ENCODE peak calls at places on chromosomes 11 and 22, in seven cellular contexts. N is SJCRH30; D is fibroblast of lung; X is DND-41; Y is CD8-positive, alpha-beta T cell; Q is left ventricle myocardium inferior; B is lung. H is an unnamed sample.

GRCh38 chr11:75242722-75243600 is 2.4 kb downstream of the TPBGL start:
- DNase-seq in N (no peak), D (no peak), X (no peak), Y (no peak), Q (no peak), B (no peak), H (no peak)

GRCh38 chr22:46072030-46072881 is 78.1 kb upstream of the PPARA start:
- DNase-seq in N (peak; percentile 62), D (peak; percentile 69), X (peak; percentile 63), Y (no peak), Q (peak; percentile 75), B (peak; percentile 74), H (no peak)

GRCh38 chr11:118715245-118715807 is 35.9 kb upstream of the TREH start:
- DNase-seq in N (peak; percentile 18), D (peak; percentile 23), X (no peak), Y (no peak), Q (no peak), B (no peak), H (no peak)

GRCh38 chr11:133809525-133810178 is 35.7 kb downstream of the SPATA19 start:
- DNase-seq in N (peak; percentile 81), D (peak; percentile 1), X (no peak), Y (no peak), Q (no peak), B (no peak), H (no peak)

GRCh38 chr11:75347781-75348613 is 3.5 kb downstream of the ARRB1 start:
- DNase-seq in N (peak; percentile 87), D (peak; percentile 97), X (no peak), Y (no peak), Q (no peak), B (no peak), H (no peak)

GRCh38 chr22:47629791-47630655 is 867.6 kb downstream of the TBC1D22A start:
- DNase-seq in N (peak; percentile 33), D (no peak), X (no peak), Y (no peak), Q (no peak), B (peak; percentile 18), H (no peak)

GRCh38 chr22:41836551-41836950 is 3.6 kb downstream of the SREBF2 start:
- DNase-seq in N (no peak), D (no peak), X (no peak), Y (no peak), Q (no peak), B (no peak), H (no peak)

GRCh38 chr11:120562806-120563425 is 51.4 kb downstream of the GRIK4 start:
- DNase-seq in N (no peak), D (peak; percentile 20), X (no peak), Y (no peak), Q (no peak), B (no peak), H (no peak)

GRCh38 chr11:15989685-15990084 is 366.7 kb downstream of the SOX6 start:
- DNase-seq in N (no peak), D (no peak), X (no peak), Y (no peak), Q (no peak), B (no peak), H (no peak)

GRCh38 chr22:35301370-35301874 is 1.7 kb downstream of the TOM1 start:
- DNase-seq in N (no peak), D (peak; percentile 98), X (no peak), Y (no peak), Q (no peak), B (peak; percentile 80), H (no peak)

GRCh38 chr11:70526116-70527045 is 128.1 kb downstream of the CTTN start:
- DNase-seq in N (peak; percentile 47), D (no peak), X (no peak), Y (no peak), Q (no peak), B (peak; percentile 68), H (no peak)

GRCh38 chr11:127471662-127472061 is 471.1 kb upstream of the KIRREL3 start:
- DNase-seq in N (no peak), D (no peak), X (no peak), Y (no peak), Q (no peak), B (no peak), H (no peak)

GRCh38 chr11:6468712-6469495 is 4.8 kb downstream of the TRIM3 start:
- DNase-seq in N (peak; percentile 89), D (peak; percentile 55), X (peak; percentile 31), Y (no peak), Q (peak; percentile 91), B (peak; percentile 86), H (no peak)

GRCh38 chr11:62423012-62423411 is 4.2 kb downstream of the SCGB1A1 start:
- DNase-seq in N (no peak), D (no peak), X (no peak), Y (no peak), Q (no peak), B (no peak), H (no peak)

GRCh38 chr11:32968541-32968940 is 47.1 kb upstream of the DEPDC7 start:
- DNase-seq in N (no peak), D (no peak), X (no peak), Y (no peak), Q (no peak), B (no peak), H (no peak)

GRCh38 chr22:41181349-41182241 is 23.5 kb upstream of the L3MBTL2 start:
- DNase-seq in N (peak; percentile 55), D (peak; percentile 82), X (no peak), Y (no peak), Q (no peak), B (no peak), H (no peak)

GRCh38 chr11:131488208-131488607 is 117.8 kb downstream of the NTM start:
- DNase-seq in N (no peak), D (no peak), X (no peak), Y (no peak), Q (no peak), B (no peak), H (no peak)

GRCh38 chr11:1763796-1764661 is at the start of gene CTSD:
- DNase-seq in N (peak; percentile 82), D (peak; percentile 70), X (peak; percentile 86), Y (peak; percentile 76), Q (peak; percentile 93), B (peak; percentile 91), H (peak; percentile 80)

GRCh38 chr11:70490723-70491558 is 92.6 kb downstream of the CTTN start:
- DNase-seq in N (no peak), D (no peak), X (no peak), Y (no peak), Q (peak; percentile 2), B (no peak), H (no peak)

GRCh38 chr22:24165673-24166072 is 15.6 kb upstream of the SUSD2 start:
- DNase-seq in N (no peak), D (peak; percentile 34), X (no peak), Y (no peak), Q (no peak), B (no peak), H (no peak)

GRCh38 chr11:45146072-45147016 is at the start of gene PRDM11:
- DNase-seq in N (peak; percentile 65), D (peak; percentile 74), X (peak; percentile 42), Y (no peak), Q (no peak), B (peak; percentile 71), H (peak; percentile 54)

GRCh38 chr22:39312410-39312809 is 7.0 kb downstream of the RPL3 start:
- DNase-seq in N (no peak), D (no peak), X (no peak), Y (no peak), Q (no peak), B (no peak), H (no peak)
- H3K36me3 ChIP-seq in N (peaks cover 61% of the 10 kb centered on the region), D (peaks cover 59% of the 10 kb centered on the region), X (peaks cover 60% of the 10 kb centered on the region), Y (peaks cover 59% of the 10 kb centered on the region), Q (peaks cover 60% of the 10 kb centered on the region), B (peaks cover 23% of the 10 kb centered on the region), H (peaks cover 60% of the 10 kb centered on the region)

DNA sequence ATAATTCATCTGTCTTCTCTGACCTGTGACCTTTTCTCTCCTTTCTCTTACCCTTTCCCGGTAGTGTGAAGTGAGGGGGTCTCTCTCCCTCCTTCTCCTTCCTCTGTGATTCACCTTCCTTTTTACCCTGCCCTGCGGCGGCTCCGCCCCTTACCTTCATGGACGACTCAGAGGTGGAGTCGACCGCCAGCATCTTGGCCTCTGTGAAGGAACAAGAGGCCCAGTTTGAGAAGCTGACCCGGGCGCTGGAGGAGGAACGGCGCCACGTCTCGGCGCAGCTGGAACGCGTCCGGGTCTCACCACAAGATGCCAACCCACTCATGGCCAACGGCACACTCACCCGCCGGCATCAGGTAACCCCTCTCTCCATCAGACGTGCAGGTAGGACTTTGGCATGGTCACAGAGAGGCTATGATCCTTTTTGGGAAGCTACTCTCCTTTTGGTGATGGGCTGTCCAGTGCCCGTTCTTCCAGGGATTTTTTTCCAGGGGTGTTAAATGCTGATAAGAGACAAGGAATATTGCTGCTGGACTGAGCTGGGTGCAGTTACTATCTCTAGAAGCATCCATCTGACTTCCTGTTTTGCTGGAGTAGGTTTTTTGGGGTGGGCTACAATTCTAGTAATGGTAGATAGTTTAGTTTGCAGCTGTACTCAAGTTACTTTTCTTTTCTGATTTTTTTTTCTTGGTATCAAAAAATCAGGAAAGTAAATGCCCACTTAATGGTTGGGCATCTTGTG is 29.9 kb downstream of the CTNND1 start:
- DNase-seq in N (no peak), D (no peak), X (no peak), Y (peak; percentile 20), Q (no peak), B (no peak), H (no peak)
- H3K36me3 ChIP-seq in N (peaks cover 40% of the 10 kb centered on the region), D (peaks cover 11% of the 10 kb centered on the region), X (peaks cover 2% of the 10 kb centered on the region), Y (peaks cover 3% of the 10 kb centered on the region), Q (peaks cover 54% of the 10 kb centered on the region), B (peaks cover 27% of the 10 kb centered on the region), H (peaks cover 2% of the 10 kb centered on the region)

DNA sequence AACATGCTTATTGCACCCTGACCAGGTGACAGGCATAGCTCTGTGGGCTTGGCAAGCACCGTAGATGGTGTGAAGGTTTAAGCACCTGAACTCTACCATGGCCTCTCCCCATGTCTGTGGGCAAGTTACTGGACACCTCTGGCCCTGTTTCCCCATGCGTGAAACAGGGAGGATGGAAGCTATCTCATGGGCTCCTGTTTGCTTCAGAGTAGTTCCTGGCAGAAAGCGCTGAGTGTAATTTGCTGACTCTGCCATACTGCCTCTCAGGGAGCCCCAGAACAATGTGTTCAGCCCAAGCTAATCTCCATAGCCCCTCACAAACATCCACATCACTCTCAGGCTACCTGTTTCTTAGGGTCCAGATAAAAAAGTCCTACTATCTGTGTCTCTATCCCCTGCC is 2.4 kb downstream of the CBX6 start:
- DNase-seq in N (no peak), D (no peak), X (no peak), Y (no peak), Q (no peak), B (no peak), H (no peak)
- H3K36me3 ChIP-seq in N (peaks cover 2% of the 10 kb centered on the region), D (peaks cover 19% of the 10 kb centered on the region), X (peaks cover 55% of the 10 kb centered on the region), Y (peaks cover 2% of the 10 kb centered on the region), Q (peaks cover 27% of the 10 kb centered on the region), B (peaks cover 3% of the 10 kb centered on the region), H (peaks cover 44% of the 10 kb centered on the region)

DNA sequence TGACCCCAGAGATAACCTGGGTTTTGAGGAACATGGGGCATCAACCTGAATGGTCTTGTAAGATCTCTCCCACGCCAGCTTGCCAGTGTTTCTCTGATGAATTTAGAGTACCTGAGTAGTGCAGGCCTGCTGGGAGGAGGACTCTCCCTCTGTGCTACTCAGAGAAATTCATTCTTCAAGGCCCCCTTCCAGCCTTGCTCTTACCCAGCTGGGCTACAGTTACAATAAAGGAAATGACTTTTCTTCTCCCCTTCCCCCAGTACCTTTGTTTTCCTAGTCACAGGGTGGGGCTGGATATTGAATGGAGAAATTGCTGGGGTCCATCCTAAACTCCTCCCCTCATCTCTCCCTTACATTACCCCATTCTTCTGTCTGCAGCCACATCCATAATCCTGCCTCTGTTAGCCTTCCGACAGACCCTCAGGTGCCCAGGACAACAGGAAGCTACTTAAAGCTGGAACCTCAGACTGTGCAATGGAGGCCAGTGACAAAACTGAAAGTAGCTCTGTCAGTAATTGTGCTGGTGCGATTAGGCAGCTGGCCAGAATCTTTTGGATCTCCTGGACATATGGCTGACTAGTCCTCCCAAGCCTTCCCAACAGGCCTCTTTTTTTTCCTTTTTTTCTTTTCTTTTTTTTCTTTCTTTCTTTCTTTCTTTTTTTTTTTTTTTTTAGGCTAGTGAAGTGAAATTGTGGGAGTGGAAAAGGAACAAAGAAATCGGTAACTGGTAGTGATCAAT is 17.5 kb downstream of the LIMK2 start:
- DNase-seq in N (no peak), D (peak; percentile 52), X (peak; percentile 26), Y (no peak), Q (peak; percentile 47), B (no peak), H (no peak)
- H3K36me3 ChIP-seq in N (peaks cover 15% of the 10 kb centered on the region), D (no peaks in the 10 kb centered on the region), X (peaks cover 30% of the 10 kb centered on the region), Y (no peaks in the 10 kb centered on the region), Q (peaks cover 14% of the 10 kb centered on the region), B (peaks cover 4% of the 10 kb centered on the region), H (peaks cover 14% of the 10 kb centered on the region)

H was measured in effector memory CD4-positive, alpha-beta T cell.